ENCODE peak calls at places on chromosomes 3 and 15, in five cellular contexts. T is HepG2, R is AG04449, Q is testis, K is bronchial epithelial cell. E is an unnamed sample.
A peak's percentile ranks its signal among the peaks of the same experiment; 100 is the strongest.

GRCh38 chr3:128427872-128428822 is 38.5 kb downstream of the DNAJB8 start:
- DNase-seq in Q (no peak), K (no peak), R (no peak), T (no peak), E (no peak)

GRCh38 chr3:59334585-59334984 is 284.8 kb upstream of the CFAP20DC start:
- DNase-seq in R (no peak), Q (no peak), T (no peak), K (peak; percentile 82), E (no peak)

GRCh38 chr15:88894348-88894818 is 961 bp downstream of the HAPLN3 start:
- DNase-seq in R (no peak), Q (peak; percentile 69), K (peak; percentile 63), T (peak; percentile 49), E (no peak)

GRCh38 chr15:71610991-71611720 is 199.2 kb upstream of the NR2E3 start:
- DNase-seq in T (no peak), R (no peak), Q (no peak), K (peak; percentile 12), E (no peak)

GRCh38 chr3:47685037-47685436 is 96.7 kb downstream of the SMARCC1 start:
- DNase-seq in K (peak; percentile 51), T (no peak), Q (no peak), R (no peak), E (no peak)

GRCh38 chr3:15063238-15063637 is 1.9 kb downstream of the MRPS25 start:
- DNase-seq in R (no peak), T (no peak), Q (no peak), K (no peak), E (no peak)

GRCh38 chr15:63583027-63583426 is 14.2 kb upstream of the FBXL22 start:
- DNase-seq in K (peak; percentile 77), Q (no peak), T (no peak), R (peak; percentile 56), E (no peak)

GRCh38 chr3:78091478-78092119 is 1051.7 kb downstream of the ROBO2 start:
- DNase-seq in T (no peak), R (no peak), Q (no peak), K (no peak), E (no peak)

GRCh38 chr15:81752149-81752942 is 293.5 kb downstream of the MEX3B start:
- DNase-seq in Q (peak; percentile 80), R (no peak), T (no peak), K (peak; percentile 51), E (no peak)

GRCh38 chr3:98807565-98807964 is 44.4 kb downstream of the ST3GAL6 start:
- DNase-seq in K (peak; percentile 94), T (no peak), Q (no peak), R (no peak), E (no peak)

GRCh38 chr3:13850161-13850945 is 29.5 kb downstream of the WNT7A start:
- DNase-seq in Q (no peak), T (peak; percentile 11), R (no peak), K (peak; percentile 93), E (no peak)

GRCh38 chr3:10417849-10418248 is 87.5 kb downstream of the ATP2B2 start:
- DNase-seq in T (peak; percentile 38), Q (no peak), R (no peak), K (peak; percentile 21), E (no peak)

GRCh38 chr15:101295607-101296225 is 668 bp upstream of the SNRPA1 start:
- DNase-seq in K (peak; percentile 29), Q (no peak), R (no peak), T (no peak), E (no peak)

GRCh38 chr15:39797407-39797806 is 14.8 kb upstream of the FSIP1 start:
- DNase-seq in K (no peak), Q (no peak), R (no peak), T (no peak), E (no peak)

GRCh38 chr3:151918253-151919029 is 45.0 kb downstream of the SUCNR1 start:
- DNase-seq in R (no peak), Q (no peak), T (peak; percentile 34), K (peak; percentile 73), E (no peak)

GRCh38 chr3:13648744-13649096 is 99.8 kb downstream of the FBLN2 start:
- DNase-seq in R (no peak), K (peak; percentile 39), T (no peak), Q (no peak), E (no peak)

GRCh38 chr3:50355829-50356552 is 3.3 kb downstream of the TMEM115 start:
- DNase-seq in T (no peak), Q (no peak), K (no peak), R (no peak), E (no peak)

GRCh38 chr3:57112206-57112605 is 51.7 kb downstream of the SPATA12 start:
- DNase-seq in K (no peak), T (peak; percentile 13), Q (no peak), R (no peak), E (no peak)

GRCh38 chr15:46921906-46922305 is 795.4 kb upstream of the SEMA6D start:
- DNase-seq in Q (no peak), T (no peak), R (no peak), K (no peak), E (no peak)

GRCh38 chr3:59502806-59503205 is 453.0 kb upstream of the CFAP20DC start:
- DNase-seq in R (peak; percentile 47), T (no peak), Q (no peak), K (peak; percentile 93), E (no peak)

DNA sequence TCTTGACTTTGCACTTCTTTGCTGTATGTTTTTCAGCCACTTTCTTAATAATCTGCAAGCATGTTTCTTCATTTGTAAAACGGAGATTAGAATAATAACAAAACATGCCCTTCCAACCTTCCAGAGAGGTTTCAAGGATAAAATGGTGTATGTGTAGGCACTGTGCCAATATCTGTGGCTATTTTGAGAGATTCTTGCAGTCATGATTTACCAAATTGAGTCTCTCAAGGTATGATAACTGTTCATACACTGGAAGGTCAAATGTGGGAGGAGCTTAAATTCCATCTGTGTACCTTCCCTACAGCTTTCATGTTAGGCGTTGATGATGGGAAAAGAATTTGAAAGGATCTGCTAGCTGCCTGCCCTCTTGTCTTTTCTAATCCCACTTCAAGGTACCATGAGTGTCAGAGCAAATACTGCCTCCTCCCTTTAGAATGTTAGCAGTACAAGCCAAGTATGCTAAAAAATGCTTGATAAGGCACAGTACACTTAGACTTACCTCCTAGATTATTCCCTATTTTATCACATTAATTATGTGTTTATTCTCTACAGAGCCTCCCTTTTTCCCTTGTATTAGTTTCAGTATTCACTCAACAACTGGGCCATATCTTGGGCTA is 78.0 kb upstream of the ST8SIA2 start:
- DNase-seq in T (no peak), K (no peak), Q (no peak), R (no peak), E (no peak)
- TF ChIP-seq CTCF in T (no peak), K (no peak), Q (no peak), R (no peak), E (peak; percentile 9)

DNA sequence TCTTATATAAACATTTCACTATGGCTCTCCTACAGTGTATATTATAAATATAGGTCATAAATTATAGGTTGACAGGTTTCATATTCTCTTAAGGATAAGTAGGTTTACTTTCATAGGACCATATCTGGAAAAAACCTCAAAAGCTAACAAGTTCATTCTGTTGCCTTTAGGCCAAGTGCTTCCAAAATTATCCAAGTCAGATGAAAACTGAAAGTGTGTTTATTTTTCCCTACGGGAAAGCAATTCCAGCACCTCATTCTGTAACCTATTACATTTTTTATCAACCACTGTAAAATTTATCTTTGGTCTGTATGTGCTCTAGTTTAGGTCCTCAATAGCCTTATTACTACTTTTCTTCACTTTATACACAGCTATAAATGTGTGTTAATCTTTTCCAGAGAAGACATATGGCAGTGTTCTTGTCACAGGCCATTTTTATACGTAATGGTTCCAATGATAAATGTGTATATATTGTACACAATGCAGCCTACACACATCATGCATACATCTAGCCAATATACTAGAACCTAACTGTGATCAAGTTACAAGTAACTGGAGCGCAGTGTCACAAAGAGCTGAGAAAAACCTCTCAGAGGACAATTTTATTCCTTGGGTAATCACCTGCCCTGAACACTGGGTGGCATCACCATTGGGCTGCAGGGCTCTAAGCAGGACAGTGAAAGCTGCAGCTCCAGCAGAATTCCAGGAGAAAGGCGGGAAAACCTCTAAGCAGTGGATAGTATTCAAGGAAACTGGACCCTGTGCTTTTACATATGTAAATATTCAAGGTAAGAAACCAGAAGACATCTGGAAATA is 251.3 kb downstream of the CTNNB1 start:
- DNase-seq in T (no peak), K (no peak), R (no peak), Q (no peak), E (no peak)
- TF ChIP-seq CTCF in T (no peak), K (peak; percentile 17), R (no peak), Q (no peak), E (no peak)

GRCh38 chr3:190811775-190812480 is 50.6 kb downstream of the GMNC start:
- DNase-seq in R (peak; percentile 3), T (peak; percentile 54), K (peak; percentile 52), Q (peak; percentile 68), E (peak; percentile 10)
- TF ChIP-seq CTCF in R (peak; percentile 55), T (peak; percentile 74), K (peak; percentile 56), Q (peak; percentile 37), E (peak; percentile 87)

DNA sequence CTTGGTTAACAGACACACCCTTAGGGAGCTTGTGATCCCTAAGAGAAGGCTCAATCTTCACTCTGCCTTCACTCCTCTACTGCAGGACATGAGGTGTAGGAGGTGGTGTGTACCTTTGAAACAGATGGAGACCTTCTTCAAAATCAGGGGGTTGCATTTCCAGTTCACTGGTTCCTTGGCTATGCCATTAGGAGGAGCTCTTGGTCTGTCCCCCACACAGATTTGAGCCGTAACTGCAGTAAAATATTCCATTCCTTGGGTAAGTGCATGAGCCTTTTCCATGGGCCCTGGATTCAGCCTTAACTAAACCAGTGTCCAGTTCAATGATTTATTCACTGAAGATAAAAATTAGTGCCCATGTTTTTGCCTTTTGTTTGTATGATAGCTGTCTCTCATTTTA is 144.6 kb downstream of the MCTP2 start:
- DNase-seq in R (no peak), K (no peak), Q (no peak), T (no peak), E (no peak)
- TF ChIP-seq CTCF in R (no peak), K (no peak), Q (no peak), T (no peak), E (no peak)

DNA sequence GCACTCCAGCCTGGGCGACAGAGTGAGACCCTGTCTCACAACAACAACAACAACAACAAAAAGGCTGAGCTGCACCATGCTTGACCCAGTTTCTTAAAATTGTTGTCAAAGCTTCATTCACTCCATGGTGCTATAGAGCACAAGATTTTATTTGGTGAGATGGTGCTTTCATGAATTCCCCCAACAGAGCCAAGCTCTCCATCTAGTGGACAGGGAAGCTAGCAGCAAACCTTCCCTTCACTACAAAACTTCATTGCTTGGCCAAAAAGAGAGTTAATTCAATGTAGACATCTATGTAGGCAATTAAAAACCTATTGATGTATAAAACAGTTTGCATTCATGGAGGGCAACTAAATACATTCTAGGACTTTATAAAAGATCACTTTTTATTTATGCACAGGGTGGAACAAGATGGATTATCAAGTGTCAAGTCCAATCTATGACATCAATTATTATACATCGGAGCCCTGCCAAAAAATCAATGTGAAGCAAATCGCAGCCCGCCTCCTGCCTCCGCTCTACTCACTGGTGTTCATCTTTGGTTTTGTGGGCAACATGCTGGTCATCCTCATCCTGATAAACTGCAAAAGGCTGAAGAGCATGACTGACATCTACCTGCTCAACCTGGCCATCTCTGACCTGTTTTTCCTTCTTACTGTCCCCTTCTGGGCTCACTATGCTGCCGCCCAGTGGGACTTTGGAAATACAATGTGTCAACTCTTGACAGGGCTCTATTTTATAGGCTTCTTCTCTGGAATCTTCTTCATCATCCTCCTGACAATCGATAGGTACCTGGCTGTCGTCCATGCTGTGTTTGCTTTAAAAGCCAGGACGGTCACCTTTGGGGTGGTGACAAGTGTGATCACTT is 2.0 kb downstream of the CCR5 start:
- DNase-seq in R (no peak), Q (no peak), K (peak; percentile 40), T (no peak), E (no peak)
- TF ChIP-seq CTCF in R (peak; percentile 30), Q (no peak), K (peak; percentile 79), T (peak; percentile 38), E (peak; percentile 18)

GRCh38 chr3:49327485-49327884 is 12.4 kb downstream of the USP4 start:
- DNase-seq in T (peak; percentile 35), R (no peak), Q (no peak), K (no peak), E (no peak)
- TF ChIP-seq CTCF in T (peak; percentile 48), R (peak; percentile 2), Q (no peak), K (no peak), E (no peak)